ENCODE peak calls at places on chromosome 11, in nine cellular contexts. K is EL; Q is BJ; Y is activated T-helper 1 cell treated with anti-CD3 and anti-CD28 coated beads, Interleukin-12 subunit alpha, Interleukin-12 subunit beta, Interleukin-2, Interleukin-4 antibody, amounts not matched to agents 30 ng/mL and 10 ng/mL and 1 ng/mL, durations not matched to agents 14 hours and 24 hours and 36 hours; J is Ammon's horn; Z is EH; H is T-helper 1 cell; R is AG10803; O is heart left ventricle. E is an unnamed sample.

GRCh38 chr11:11148104-11148509 is 204.9 kb downstream of the CSNK2A3 start:
- DNase-seq in K (peak), Q (peak), Y (no peak), J (peak), Z (peak), H (no peak), R (peak), O (peak), E (no peak)

GRCh38 chr11:124172076-124172475 is 11.1 kb upstream of the OR10D3 start:
- DNase-seq in K (no peak), Q (no peak), Y (no peak), J (no peak), Z (no peak), H (no peak), R (no peak), O (no peak), E (no peak)

GRCh38 chr11:63277345-63277943 is 34.0 kb upstream of the SLC22A25 start:
- DNase-seq in K (no peak), Q (no peak), Y (no peak), J (no peak), Z (no peak), H (no peak), R (no peak), O (no peak), E (no peak)

GRCh38 chr11:70419307-70420007 is 21.1 kb downstream of the CTTN start:
- DNase-seq in K (no peak), Q (no peak), Y (no peak), J (no peak), Z (no peak), H (no peak), R (no peak), O (no peak), E (no peak)

GRCh38 chr11:15091620-15092019 is 18.2 kb downstream of the CALCB start:
- DNase-seq in K (no peak), Q (no peak), Y (no peak), J (no peak), Z (no peak), H (no peak), R (no peak), O (no peak), E (no peak)

GRCh38 chr11:88280673-88281316 is 56.7 kb downstream of the CTSC start:
- DNase-seq in K (no peak), Q (no peak), Y (no peak), J (no peak), Z (peak), H (no peak), R (peak), O (no peak), E (no peak)

GRCh38 chr11:1532606-1533341 is 39.3 kb downstream of the DUSP8 start:
- DNase-seq in K (peak), Q (no peak), Y (no peak), J (no peak), Z (peak), H (no peak), R (peak), O (peak), E (no peak)

GRCh38 chr11:129814244-129814992 is 1.2 kb upstream of the TMEM45B start:
- DNase-seq in K (no peak), Q (no peak), Y (peak), J (no peak), Z (no peak), H (peak), R (no peak), O (no peak), E (no peak)

GRCh38 chr11:73029408-73029807 is 112.7 kb downstream of the FCHSD2 start:
- DNase-seq in K (no peak), Q (no peak), Y (no peak), J (no peak), Z (no peak), H (no peak), R (no peak), O (no peak), E (no peak)

GRCh38 chr11:105000797-105001196 is 22.2 kb downstream of the CASP5 start:
- DNase-seq in K (no peak), Q (no peak), Y (peak), J (peak), Z (no peak), H (peak), R (no peak), O (no peak), E (no peak)

GRCh38 chr11:132496341-132496740 is 1036.0 kb downstream of the OPCML start:
- DNase-seq in K (peak), Q (no peak), Y (no peak), J (no peak), Z (peak), H (no peak), R (peak), O (no peak), E (no peak)

GRCh38 chr11:59552844-59553243 is 41.5 kb downstream of the OR4D9 start:
- DNase-seq in K (no peak), Q (no peak), Y (no peak), J (no peak), Z (no peak), H (no peak), R (no peak), O (no peak), E (no peak)

GRCh38 chr11:1201395-1202153 is 21.3 kb upstream of the MUC5B start:
- DNase-seq in K (no peak), Q (no peak), Y (no peak), J (no peak), Z (no peak), H (no peak), R (peak), O (no peak), E (no peak)

GRCh38 chr11:116225236-116225635 is 547.6 kb downstream of the BUD13 start:
- DNase-seq in K (no peak), Q (no peak), Y (no peak), J (no peak), Z (no peak), H (no peak), R (no peak), O (no peak), E (no peak)

GRCh38 chr11:76946223-76946622 is 85.5 kb downstream of the ACER3 start:
- DNase-seq in K (no peak), Q (no peak), Y (no peak), J (no peak), Z (no peak), H (no peak), R (no peak), O (no peak), E (no peak)

GRCh38 chr11:9973921-9974320 is 310.0 kb downstream of the SWAP70 start:
- DNase-seq in K (peak), Q (no peak), Y (no peak), J (no peak), Z (peak), H (no peak), R (peak), O (no peak), E (no peak)

GRCh38 chr11:244376-244775 is 7.6 kb downstream of the PSMD13 start:
- DNase-seq in K (no peak), Q (no peak), Y (no peak), J (no peak), Z (no peak), H (no peak), R (no peak), O (no peak), E (no peak)

GRCh38 chr11:95925011-95925410 is 1.1 kb upstream of the MTMR2 start:
- DNase-seq in K (peak), Q (no peak), Y (no peak), J (no peak), Z (peak), H (no peak), R (peak), O (no peak), E (no peak)

E was measured in H54.